ENCODE peak calls at places on chromosomes 6 and 20, in six cellular contexts. One of them, this sample, is unnamed.
A peak's percentile ranks its signal among the peaks of the same experiment; 100 is the strongest.

GRCh38 chr6:2999005-2999620 is 581 bp upstream of the NQO2 start:
- DNase-seq in PC-3: peak; percentile 79
- DNase-seq in GM23338: no peak
- DNase-seq in fibroblast of lung: peak; percentile 67
- DNase-seq in mammary epithelial cell: peak; percentile 89
- DNase-seq in HCT116: no peak
- DNase-seq in this sample: peak; percentile 40

GRCh38 chr6:108896111-108896661 is 48.0 kb downstream of the ARMC2 start:
- DNase-seq in PC-3: peak; percentile 38
- DNase-seq in mammary epithelial cell: peak; percentile 77
- DNase-seq in HCT116: no peak
- DNase-seq in fibroblast of lung: peak; percentile 94
- DNase-seq in GM23338: no peak
- DNase-seq in this sample: no peak

GRCh38 chr6:13466304-13467215 is 20.8 kb downstream of the GFOD1 start:
- DNase-seq in HCT116: peak; percentile 36
- DNase-seq in PC-3: no peak
- DNase-seq in GM23338: no peak
- DNase-seq in mammary epithelial cell: peak; percentile 17
- DNase-seq in fibroblast of lung: no peak
- DNase-seq in this sample: no peak

GRCh38 chr6:154249499-154250298 is 106.9 kb downstream of the IPCEF1 start:
- DNase-seq in PC-3: no peak
- DNase-seq in GM23338: no peak
- DNase-seq in mammary epithelial cell: no peak
- DNase-seq in fibroblast of lung: no peak
- DNase-seq in HCT116: no peak
- DNase-seq in this sample: no peak

GRCh38 chr20:50294164-50295088 is 103.8 kb downstream of the CEBPB start:
- DNase-seq in HCT116: no peak
- DNase-seq in PC-3: no peak
- DNase-seq in fibroblast of lung: no peak
- DNase-seq in GM23338: no peak
- DNase-seq in mammary epithelial cell: no peak
- DNase-seq in this sample: no peak

GRCh38 chr6:133645000-133645619 is 243.8 kb upstream of the TCF21 start:
- DNase-seq in HCT116: no peak
- DNase-seq in GM23338: no peak
- DNase-seq in PC-3: no peak
- DNase-seq in mammary epithelial cell: no peak
- DNase-seq in fibroblast of lung: peak; percentile 86
- DNase-seq in this sample: peak; percentile 94

GRCh38 chr6:31070711-31071197 is 41.6 kb downstream of the C6orf15 start:
- DNase-seq in PC-3: peak; percentile 84
- DNase-seq in mammary epithelial cell: peak; percentile 74
- DNase-seq in HCT116: peak; percentile 56
- DNase-seq in fibroblast of lung: peak; percentile 80
- DNase-seq in GM23338: peak; percentile 86
- DNase-seq in this sample: peak; percentile 79

GRCh38 chr6:2157441-2158127 is 87.8 kb downstream of the GMDS start:
- DNase-seq in PC-3: no peak
- DNase-seq in mammary epithelial cell: peak; percentile 86
- DNase-seq in HCT116: peak; percentile 48
- DNase-seq in GM23338: no peak
- DNase-seq in fibroblast of lung: peak; percentile 90
- DNase-seq in this sample: peak; percentile 12

GRCh38 chr20:50721881-50722281 is 9.5 kb upstream of the PARD6B start:
- DNase-seq in fibroblast of lung: no peak
- DNase-seq in GM23338: no peak
- DNase-seq in PC-3: no peak
- DNase-seq in mammary epithelial cell: no peak
- DNase-seq in HCT116: no peak
- DNase-seq in this sample: no peak

DNA sequence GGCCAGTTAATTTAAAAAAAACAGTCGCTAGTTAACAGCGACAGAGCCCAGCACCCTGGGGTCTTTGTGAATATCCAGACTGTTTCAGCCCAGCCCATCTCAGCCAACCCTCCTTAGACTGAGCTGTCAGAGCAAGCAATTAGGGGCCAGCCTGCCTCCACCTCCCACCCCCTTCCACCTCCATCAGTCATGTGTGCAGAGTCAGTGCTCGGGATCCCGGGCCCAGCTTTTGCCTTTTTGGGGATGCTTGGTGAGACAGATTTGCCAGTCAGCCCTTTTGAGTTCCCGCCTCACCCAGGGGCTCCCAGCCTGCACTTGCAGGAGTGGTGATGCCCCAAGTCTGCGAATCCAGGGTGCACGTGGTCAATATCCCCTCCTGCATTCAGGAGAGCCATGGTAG is 6.5 kb upstream of the FAM83D start:
- DNase-seq in GM23338: no peak
- DNase-seq in mammary epithelial cell: no peak
- DNase-seq in fibroblast of lung: no peak
- DNase-seq in PC-3: no peak
- DNase-seq in HCT116: no peak
- DNase-seq in this sample: no peak
- H3K27me3 ChIP-seq in GM23338: no peaks in the 10 kb centered on the region
- H3K27me3 ChIP-seq in mammary epithelial cell: no peaks in the 10 kb centered on the region
- H3K27me3 ChIP-seq in fibroblast of lung: peaks cover 29% of the 10 kb centered on the region
- H3K27me3 ChIP-seq in PC-3: peaks cover 28% of the 10 kb centered on the region
- H3K27me3 ChIP-seq in HCT116: peaks cover 26% of the 10 kb centered on the region
- H3K27me3 ChIP-seq in this sample: peaks cover 30% of the 10 kb centered on the region

DNA sequence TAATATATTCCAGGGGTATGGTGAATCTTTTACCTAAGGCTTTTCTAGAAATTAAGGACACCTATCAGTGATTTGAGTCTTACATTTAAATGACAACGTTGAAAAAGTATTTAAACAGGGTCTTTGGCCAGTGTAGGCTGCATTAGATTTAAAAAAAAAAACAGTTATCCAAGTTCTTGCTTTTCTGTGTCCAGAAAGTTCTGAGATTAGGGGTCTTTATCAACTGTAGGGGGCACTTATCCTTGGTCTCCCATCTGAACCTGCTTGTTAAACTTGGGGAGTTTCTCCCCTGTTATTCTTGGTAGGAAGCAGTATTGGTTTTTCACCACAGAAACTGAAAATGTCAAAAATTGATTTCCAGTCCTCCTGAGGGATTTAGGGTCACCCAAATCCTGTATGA is 155.9 kb upstream of the ZNF217 start:
- DNase-seq in fibroblast of lung: no peak
- DNase-seq in HCT116: no peak
- DNase-seq in GM23338: no peak
- DNase-seq in mammary epithelial cell: no peak
- DNase-seq in PC-3: no peak
- DNase-seq in this sample: no peak
- TF ChIP-seq CTCF in fibroblast of lung: no peak
- TF ChIP-seq CTCF in HCT116: no peak
- TF ChIP-seq CTCF in GM23338: peak; percentile 14
- TF ChIP-seq CTCF in mammary epithelial cell: no peak
- TF ChIP-seq CTCF in PC-3: peak; percentile 26
- TF ChIP-seq CTCF in this sample: no peak

DNA sequence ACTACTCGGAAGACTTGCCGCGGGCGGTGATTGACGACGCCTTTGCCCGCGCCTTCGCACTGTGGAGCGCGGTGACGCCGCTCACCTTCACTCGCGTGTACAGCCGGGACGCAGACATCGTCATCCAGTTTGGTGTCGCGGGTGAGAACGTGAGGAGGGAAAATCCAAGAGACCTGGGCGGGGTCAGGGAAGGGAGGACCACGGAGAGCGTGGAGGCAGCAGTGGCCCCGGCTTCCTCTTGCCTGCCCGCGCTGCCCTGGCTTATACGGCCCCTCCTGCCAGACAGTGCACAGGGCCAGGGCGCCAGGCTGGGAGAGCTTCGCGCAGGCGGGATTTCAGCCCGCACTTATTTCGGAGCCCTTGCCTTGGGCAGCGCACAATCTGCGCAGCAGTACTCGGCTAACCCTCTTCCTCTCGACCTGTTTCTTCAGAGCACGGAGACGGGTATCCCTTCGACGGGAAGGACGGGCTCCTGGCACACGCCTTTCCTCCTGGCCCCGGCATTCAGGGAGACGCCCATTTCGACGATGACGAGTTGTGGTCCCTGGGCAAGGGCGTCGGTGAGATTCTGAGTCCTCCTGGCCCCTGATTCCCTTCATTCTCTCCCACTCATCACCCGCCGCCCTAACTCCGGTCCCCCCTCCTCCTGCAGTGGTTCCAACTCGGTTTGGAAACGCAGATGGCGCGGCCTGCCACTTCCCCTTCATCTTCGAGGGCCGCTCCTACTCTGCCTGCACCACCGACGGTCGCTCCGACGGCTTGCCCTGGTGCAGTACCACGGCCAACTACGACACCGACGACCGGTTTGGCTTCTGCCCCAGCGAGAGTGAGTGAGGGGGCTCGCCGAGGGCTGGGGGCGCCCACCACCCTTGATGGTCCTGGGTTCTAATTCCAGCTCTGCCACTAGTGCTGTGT is 2.0 kb downstream of the MMP9 start:
- DNase-seq in HCT116: no peak
- DNase-seq in mammary epithelial cell: no peak
- DNase-seq in fibroblast of lung: no peak
- DNase-seq in GM23338: no peak
- DNase-seq in PC-3: no peak
- DNase-seq in this sample: no peak
- TF ChIP-seq EZH2 in HCT116: no peak
- TF ChIP-seq EZH2 in mammary epithelial cell: peak; percentile 37
- TF ChIP-seq EZH2 in fibroblast of lung: peak; percentile 89
- TF ChIP-seq EZH2 in GM23338: no peak
- TF ChIP-seq EZH2 in PC-3: no peak
- TF ChIP-seq EZH2 in this sample: no peak

GRCh38 chr6:34000281-34000680 is 145.6 kb downstream of the GRM4 start:
- DNase-seq in fibroblast of lung: no peak
- DNase-seq in PC-3: no peak
- DNase-seq in GM23338: no peak
- DNase-seq in mammary epithelial cell: no peak
- DNase-seq in HCT116: no peak
- DNase-seq in this sample: no peak
- H3K27me3 ChIP-seq in fibroblast of lung: peaks cover 8% of the 10 kb centered on the region
- H3K27me3 ChIP-seq in PC-3: peaks cover 76% of the 10 kb centered on the region
- H3K27me3 ChIP-seq in GM23338: peaks cover 52% of the 10 kb centered on the region
- H3K27me3 ChIP-seq in mammary epithelial cell: no peaks in the 10 kb centered on the region
- H3K27me3 ChIP-seq in HCT116: no peaks in the 10 kb centered on the region
- H3K27me3 ChIP-seq in this sample: no peaks in the 10 kb centered on the region

GRCh38 chr6:162580619-162581018 is 146.9 kb downstream of the PRKN start:
- DNase-seq in HCT116: no peak
- DNase-seq in mammary epithelial cell: no peak
- DNase-seq in GM23338: no peak
- DNase-seq in fibroblast of lung: no peak
- DNase-seq in PC-3: no peak
- DNase-seq in this sample: no peak
- TF ChIP-seq CTCF in HCT116: no peak
- TF ChIP-seq CTCF in mammary epithelial cell: no peak
- TF ChIP-seq CTCF in GM23338: peak; percentile 36
- TF ChIP-seq CTCF in fibroblast of lung: no peak
- TF ChIP-seq CTCF in PC-3: no peak
- TF ChIP-seq CTCF in this sample: no peak

GRCh38 chr6:4349323-4349722 is 213.9 kb upstream of the ECI2 start:
- DNase-seq in mammary epithelial cell: no peak
- DNase-seq in HCT116: no peak
- DNase-seq in PC-3: no peak
- DNase-seq in GM23338: no peak
- DNase-seq in fibroblast of lung: no peak
- DNase-seq in this sample: no peak
- TF ChIP-seq EZH2 in mammary epithelial cell: no peak
- TF ChIP-seq EZH2 in HCT116: no peak
- TF ChIP-seq EZH2 in PC-3: no peak
- TF ChIP-seq EZH2 in GM23338: no peak
- TF ChIP-seq EZH2 in fibroblast of lung: no peak
- TF ChIP-seq EZH2 in this sample: no peak